ENCODE peak calls at places on chromosomes 16 and 17, in six cellular contexts. M is lower leg skin; B is AG04450; N is sigmoid colon; K is CD4-positive, CD25-positive, alpha-beta regulatory T cell; F is fibroblast of mammary gland. U is an unnamed sample.

GRCh38 chr16:87874639-87875472 is 5.5 kb upstream of the SLC7A5 start:
- DNase-seq in M (no peak), B (no peak), N (no peak), K (peak; percentile 86), F (no peak), U (no peak)

GRCh38 chr16:29712770-29713169 is 33.0 kb downstream of the C16orf54 start:
- DNase-seq in M (no peak), B (no peak), N (no peak), K (no peak), F (no peak), U (no peak)

GRCh38 chr17:40556884-40557414 is 8.3 kb downstream of the CCR7 start:
- DNase-seq in M (peak; percentile 86), B (no peak), N (no peak), K (no peak), F (peak; percentile 40), U (no peak)

GRCh38 chr16:84391151-84391873 is 23.0 kb downstream of the ATP2C2 start:
- DNase-seq in M (no peak), B (no peak), N (no peak), K (no peak), F (no peak), U (no peak)

GRCh38 chr16:16041196-16041892 is 91.9 kb downstream of the ABCC1 start:
- DNase-seq in M (no peak), B (no peak), N (no peak), K (peak; percentile 76), F (no peak), U (no peak)

GRCh38 chr16:16025214-16025968 is 76.0 kb downstream of the ABCC1 start:
- DNase-seq in M (no peak), B (peak; percentile 79), N (no peak), K (peak; percentile 86), F (peak; percentile 98), U (peak; percentile 50)

GRCh38 chr16:69326172-69326873 is 4.1 kb downstream of the PDF start:
- DNase-seq in M (peak; percentile 59), B (no peak), N (no peak), K (no peak), F (peak; percentile 20), U (no peak)

GRCh38 chr16:3642397-3643094 is 11.9 kb upstream of the DNASE1 start:
- DNase-seq in M (peak; percentile 74), B (no peak), N (peak; percentile 66), K (no peak), F (peak; percentile 27), U (no peak)

GRCh38 chr16:81604960-81605383 is 160.4 kb downstream of the CMIP start:
- DNase-seq in M (no peak), B (no peak), N (no peak), K (no peak), F (peak; percentile 56), U (no peak)

GRCh38 chr16:49463529-49463928 is 89.9 kb downstream of the C16orf78 start:
- DNase-seq in M (peak; percentile 49), B (no peak), N (peak; percentile 36), K (peak; percentile 94), F (no peak), U (peak; percentile 67)

GRCh38 chr16:82135844-82136243 is 34.2 kb downstream of the MPHOSPH6 start:
- DNase-seq in M (no peak), B (no peak), N (no peak), K (no peak), F (no peak), U (no peak)

GRCh38 chr17:75703591-75703990 is 17.7 kb upstream of the ITGB4 start:
- DNase-seq in M (no peak), B (no peak), N (no peak), K (no peak), F (peak; percentile 24), U (no peak)

GRCh38 chr16:80806957-80807356 is 2.6 kb upstream of the CDYL2 start:
- DNase-seq in M (no peak), B (peak; percentile 11), N (no peak), K (peak; percentile 90), F (peak; percentile 76), U (no peak)

GRCh38 chr16:12786077-12786476 is 17.6 kb downstream of the CPPED1 start:
- DNase-seq in M (no peak), B (no peak), N (no peak), K (no peak), F (no peak), U (no peak)

GRCh38 chr16:66735891-66736290 is 15.5 kb downstream of the DYNC1LI2 start:
- DNase-seq in M (peak; percentile 34), B (no peak), N (no peak), K (no peak), F (no peak), U (no peak)

GRCh38 chr17:37368577-37368976 is 7.2 kb upstream of the C17orf78 start:
- DNase-seq in M (no peak), B (no peak), N (no peak), K (no peak), F (peak; percentile 52), U (no peak)

GRCh38 chr16:89344846-89345577 is 127.5 kb downstream of the ZNF778 start:
- DNase-seq in M (no peak), B (no peak), N (no peak), K (no peak), F (peak; percentile 30), U (no peak)

GRCh38 chr17:65743313-65743665 is 181.8 kb upstream of the AXIN2 start:
- DNase-seq in M (no peak), B (no peak), N (no peak), K (no peak), F (peak; percentile 47), U (no peak)

GRCh38 chr17:726331-726919 is 6.0 kb upstream of the TLCD3A start:
- DNase-seq in M (no peak), B (no peak), N (no peak), K (no peak), F (no peak), U (no peak)
- H3K4me3 ChIP-seq in M (no peak overlapping the region), B (no peak overlapping the region), N (no peak overlapping the region), K (no peak overlapping the region), F (no peak overlapping the region), U (no peak overlapping the region)

DNA sequence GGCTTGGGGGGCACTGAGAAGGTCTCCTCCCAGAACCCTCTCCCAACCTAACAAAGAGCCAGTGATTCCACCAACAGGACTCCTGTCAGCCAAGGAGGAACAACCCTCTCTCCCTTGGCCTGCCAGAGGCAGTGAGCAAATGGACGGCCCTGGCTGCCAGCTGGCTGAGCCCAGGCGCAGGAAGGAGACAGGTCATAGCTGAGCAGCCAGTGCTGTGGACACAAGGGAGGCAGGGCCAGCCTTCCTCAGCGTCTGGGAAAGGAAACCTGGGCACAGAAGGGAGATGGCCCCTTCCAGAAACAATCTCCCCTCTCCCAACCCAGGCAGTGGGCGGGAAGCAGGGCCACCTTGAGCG is 2.1 kb downstream of the MPO start:
- DNase-seq in M (no peak), B (no peak), N (peak; percentile 79), K (no peak), F (peak; percentile 10), U (no peak)
- H3K4me3 ChIP-seq in M (no peak overlapping the region), B (no peak overlapping the region), N (no peak overlapping the region), K (no peak overlapping the region), F (no peak overlapping the region), U (no peak overlapping the region)

GRCh38 chr17:19943599-19943998 is 34.0 kb downstream of the AKAP10 start:
- DNase-seq in M (no peak), B (no peak), N (no peak), K (no peak), F (no peak), U (no peak)
- H3K4me3 ChIP-seq in M (no peak overlapping the region), B (no peak overlapping the region), N (no peak overlapping the region), K (no peak overlapping the region), F (no peak overlapping the region), U (no peak overlapping the region)

GRCh38 chr17:78120537-78120936 is 8.0 kb downstream of the TMC6 start:
- DNase-seq in M (no peak), B (no peak), N (no peak), K (no peak), F (no peak), U (no peak)
- H3K4me3 ChIP-seq in M (no peak overlapping the region), B (no peak overlapping the region), N (no peak overlapping the region), K (no peak overlapping the region), F (no peak overlapping the region), U (no peak overlapping the region)

DNA sequence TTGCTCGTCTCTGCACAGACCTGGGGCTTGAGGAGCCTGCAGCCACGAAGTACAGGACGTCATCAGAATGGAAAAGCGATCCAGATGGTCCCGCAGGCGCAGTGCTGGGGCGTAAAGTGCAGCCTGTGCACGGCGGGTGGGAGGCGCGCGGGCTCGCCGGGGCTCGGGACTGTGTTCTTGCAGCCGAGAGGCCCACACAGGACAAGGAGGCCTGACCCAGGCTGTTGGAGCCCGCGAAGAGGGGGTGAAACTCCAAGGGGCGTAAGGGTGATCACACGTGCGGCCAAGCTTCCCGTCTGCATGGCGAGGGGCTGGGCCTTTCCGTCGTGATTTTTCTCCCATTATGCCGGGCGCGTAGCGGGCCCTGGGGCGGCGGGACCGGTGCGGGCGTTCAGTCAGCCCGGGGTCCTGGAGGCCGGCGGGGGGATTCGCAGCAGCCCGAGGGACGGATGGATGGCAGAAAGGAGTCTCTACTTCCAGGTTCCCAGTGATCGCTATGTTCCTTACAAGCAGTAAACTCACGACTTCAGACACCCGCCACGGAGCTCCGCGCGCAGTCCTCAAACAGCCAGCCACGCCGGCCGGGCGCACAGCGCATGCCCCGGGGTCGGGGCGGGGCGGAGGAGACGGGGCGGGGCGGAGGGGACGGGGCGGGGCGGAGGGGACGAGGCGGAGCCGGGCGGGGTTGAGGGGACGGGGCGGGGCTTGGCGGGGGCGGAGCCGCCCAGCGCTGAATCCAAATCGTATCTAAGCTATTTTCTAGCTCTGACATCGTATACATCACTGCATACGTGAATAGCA is 141.0 kb upstream of the KCNJ18 start:
- DNase-seq in M (peak; percentile 96), B (peak; percentile 69), N (peak; percentile 93), K (peak; percentile 75), F (peak; percentile 87), U (peak; percentile 69)
- H3K4me3 ChIP-seq in M (peak overlapping the region; percentile 51), B (peak overlapping the region; percentile 90), N (peak overlapping the region; percentile 65), K (peak overlapping the region; percentile 71), F (peak overlapping the region; percentile 68), U (peak overlapping the region; percentile 52)

GRCh38 chr16:23709536-23709935 is 3.5 kb downstream of the ERN2 start:
- DNase-seq in M (no peak), B (no peak), N (no peak), K (no peak), F (no peak), U (no peak)

GRCh38 chr16:23710008-23710407 is 3.0 kb downstream of the ERN2 start:
- DNase-seq in M (no peak), B (no peak), N (peak; percentile 1), K (no peak), F (no peak), U (no peak)

GRCh38 chr16:23712976-23713375 is at the start of gene ERN2:
- DNase-seq in M (no peak), B (no peak), N (no peak), K (no peak), F (no peak), U (no peak)

GRCh38 chr16:23711785-23712184 is 1.2 kb downstream of the ERN2 start:
- DNase-seq in M (no peak), B (no peak), N (no peak), K (no peak), F (no peak), U (no peak)

GRCh38 chr16:23710504-23710903 is 2.5 kb downstream of the ERN2 start:
- DNase-seq in M (no peak), B (no peak), N (peak; percentile 4), K (no peak), F (no peak), U (no peak)
- H3K4me3 ChIP-seq in M (no peak overlapping the region), B (no peak overlapping the region), N (no peak overlapping the region), K (no peak overlapping the region), F (no peak overlapping the region), U (no peak overlapping the region)

DNA sequence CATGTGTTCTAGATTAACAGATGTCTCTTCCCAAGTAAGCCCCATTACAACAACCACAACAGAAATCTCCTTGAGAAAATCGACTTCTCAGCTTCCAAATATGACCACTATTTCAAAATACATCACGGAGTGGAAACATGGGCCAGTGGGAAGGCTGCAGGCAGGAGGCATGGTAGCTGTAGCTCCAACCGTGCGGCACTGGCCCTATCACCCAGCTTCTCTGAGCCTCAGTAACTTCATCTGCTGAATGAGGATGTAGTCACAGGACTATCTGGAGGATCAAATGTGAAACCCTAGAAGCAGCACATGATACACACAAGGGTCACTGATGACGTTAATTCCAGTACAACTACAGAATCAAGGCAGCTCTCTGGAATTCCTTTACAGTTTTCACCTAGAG is 112.2 kb downstream of the VPS53 start:
- DNase-seq in M (peak; percentile 63), B (no peak), N (no peak), K (no peak), F (no peak), U (no peak)
- H3K4me3 ChIP-seq in M (no peak overlapping the region), B (no peak overlapping the region), N (no peak overlapping the region), K (no peak overlapping the region), F (no peak overlapping the region), U (no peak overlapping the region)

U was measured in GM06990.